ENCODE peak calls at places on chromosomes 7 and 10, in eight cellular contexts. One of them, this sample, is unnamed.

GRCh38 chr10:107336061-107336460 is 171.6 kb upstream of the SORCS1 start:
- DNase-seq in cardiac fibroblast: no peak
- DNase-seq in adipocyte: no peak
- DNase-seq in colonic mucosa: no peak
- DNase-seq in CD4-positive, CD25-positive, alpha-beta regulatory T cell: no peak
- DNase-seq in mucosa of descending colon: no peak
- DNase-seq in choroid plexus epithelial cell: no peak
- DNase-seq in bronchial epithelial cell: no peak
- DNase-seq in this sample: no peak

GRCh38 chr10:62597226-62597625 is 207.3 kb upstream of the ADO start:
- DNase-seq in cardiac fibroblast: no peak
- DNase-seq in adipocyte: peak; percentile 60
- DNase-seq in colonic mucosa: no peak
- DNase-seq in CD4-positive, CD25-positive, alpha-beta regulatory T cell: no peak
- DNase-seq in mucosa of descending colon: no peak
- DNase-seq in choroid plexus epithelial cell: peak; percentile 20
- DNase-seq in bronchial epithelial cell: no peak
- DNase-seq in this sample: no peak

GRCh38 chr7:125074141-125074540 is 144.5 kb upstream of the POT1 start:
- DNase-seq in cardiac fibroblast: no peak
- DNase-seq in adipocyte: no peak
- DNase-seq in colonic mucosa: no peak
- DNase-seq in CD4-positive, CD25-positive, alpha-beta regulatory T cell: no peak
- DNase-seq in mucosa of descending colon: no peak
- DNase-seq in choroid plexus epithelial cell: no peak
- DNase-seq in bronchial epithelial cell: peak; percentile 81
- DNase-seq in this sample: no peak

GRCh38 chr7:38169862-38170261 is 8.2 kb upstream of the STARD3NL start:
- DNase-seq in cardiac fibroblast: peak; percentile 71
- DNase-seq in adipocyte: peak; percentile 81
- DNase-seq in colonic mucosa: peak; percentile 31
- DNase-seq in CD4-positive, CD25-positive, alpha-beta regulatory T cell: no peak
- DNase-seq in mucosa of descending colon: no peak
- DNase-seq in choroid plexus epithelial cell: peak; percentile 88
- DNase-seq in bronchial epithelial cell: peak; percentile 57
- DNase-seq in this sample: no peak

GRCh38 chr10:33265621-33266020 is 68.8 kb downstream of the NRP1 start:
- DNase-seq in cardiac fibroblast: no peak
- DNase-seq in adipocyte: no peak
- DNase-seq in colonic mucosa: peak; percentile 66
- DNase-seq in CD4-positive, CD25-positive, alpha-beta regulatory T cell: no peak
- DNase-seq in mucosa of descending colon: no peak
- DNase-seq in choroid plexus epithelial cell: no peak
- DNase-seq in bronchial epithelial cell: no peak
- DNase-seq in this sample: peak; percentile 35

GRCh38 chr7:55071411-55072188 is 52.8 kb downstream of the EGFR start:
- DNase-seq in cardiac fibroblast: peak; percentile 79
- DNase-seq in adipocyte: peak; percentile 58
- DNase-seq in colonic mucosa: no peak
- DNase-seq in CD4-positive, CD25-positive, alpha-beta regulatory T cell: no peak
- DNase-seq in mucosa of descending colon: no peak
- DNase-seq in choroid plexus epithelial cell: peak; percentile 77
- DNase-seq in bronchial epithelial cell: no peak
- DNase-seq in this sample: no peak

GRCh38 chr10:61944445-61945123 is 43.1 kb downstream of the ARID5B start:
- DNase-seq in cardiac fibroblast: no peak
- DNase-seq in adipocyte: no peak
- DNase-seq in colonic mucosa: no peak
- DNase-seq in CD4-positive, CD25-positive, alpha-beta regulatory T cell: no peak
- DNase-seq in mucosa of descending colon: no peak
- DNase-seq in choroid plexus epithelial cell: no peak
- DNase-seq in bronchial epithelial cell: no peak
- DNase-seq in this sample: no peak

GRCh38 chr10:7788640-7789335 is 811 bp downstream of the ATP5F1C start:
- DNase-seq in cardiac fibroblast: peak; percentile 44
- DNase-seq in adipocyte: peak; percentile 38
- DNase-seq in colonic mucosa: peak; percentile 49
- DNase-seq in CD4-positive, CD25-positive, alpha-beta regulatory T cell: no peak
- DNase-seq in mucosa of descending colon: no peak
- DNase-seq in choroid plexus epithelial cell: peak; percentile 56
- DNase-seq in bronchial epithelial cell: peak; percentile 28
- DNase-seq in this sample: peak; percentile 36

GRCh38 chr7:77157446-77157845 is 35.0 kb downstream of the CCDC146 start:
- DNase-seq in cardiac fibroblast: peak; percentile 3
- DNase-seq in adipocyte: peak; percentile 9
- DNase-seq in colonic mucosa: no peak
- DNase-seq in CD4-positive, CD25-positive, alpha-beta regulatory T cell: peak; percentile 1
- DNase-seq in mucosa of descending colon: no peak
- DNase-seq in choroid plexus epithelial cell: no peak
- DNase-seq in bronchial epithelial cell: peak; percentile 33
- DNase-seq in this sample: no peak

GRCh38 chr7:112362053-112362650 is 88.1 kb upstream of the IFRD1 start:
- DNase-seq in cardiac fibroblast: no peak
- DNase-seq in adipocyte: peak; percentile 1
- DNase-seq in colonic mucosa: no peak
- DNase-seq in CD4-positive, CD25-positive, alpha-beta regulatory T cell: no peak
- DNase-seq in mucosa of descending colon: no peak
- DNase-seq in choroid plexus epithelial cell: no peak
- DNase-seq in bronchial epithelial cell: no peak
- DNase-seq in this sample: no peak

GRCh38 chr7:133987582-133987981 is 139.6 kb upstream of the LRGUK start:
- DNase-seq in cardiac fibroblast: no peak
- DNase-seq in adipocyte: no peak
- DNase-seq in colonic mucosa: no peak
- DNase-seq in CD4-positive, CD25-positive, alpha-beta regulatory T cell: no peak
- DNase-seq in mucosa of descending colon: no peak
- DNase-seq in choroid plexus epithelial cell: no peak
- DNase-seq in bronchial epithelial cell: no peak
- DNase-seq in this sample: no peak

GRCh38 chr7:105664816-105665525 is 83.7 kb upstream of the EFCAB10 start:
- DNase-seq in cardiac fibroblast: no peak
- DNase-seq in adipocyte: no peak
- DNase-seq in colonic mucosa: no peak
- DNase-seq in CD4-positive, CD25-positive, alpha-beta regulatory T cell: no peak
- DNase-seq in mucosa of descending colon: no peak
- DNase-seq in choroid plexus epithelial cell: peak; percentile 81
- DNase-seq in bronchial epithelial cell: no peak
- DNase-seq in this sample: no peak

DNA sequence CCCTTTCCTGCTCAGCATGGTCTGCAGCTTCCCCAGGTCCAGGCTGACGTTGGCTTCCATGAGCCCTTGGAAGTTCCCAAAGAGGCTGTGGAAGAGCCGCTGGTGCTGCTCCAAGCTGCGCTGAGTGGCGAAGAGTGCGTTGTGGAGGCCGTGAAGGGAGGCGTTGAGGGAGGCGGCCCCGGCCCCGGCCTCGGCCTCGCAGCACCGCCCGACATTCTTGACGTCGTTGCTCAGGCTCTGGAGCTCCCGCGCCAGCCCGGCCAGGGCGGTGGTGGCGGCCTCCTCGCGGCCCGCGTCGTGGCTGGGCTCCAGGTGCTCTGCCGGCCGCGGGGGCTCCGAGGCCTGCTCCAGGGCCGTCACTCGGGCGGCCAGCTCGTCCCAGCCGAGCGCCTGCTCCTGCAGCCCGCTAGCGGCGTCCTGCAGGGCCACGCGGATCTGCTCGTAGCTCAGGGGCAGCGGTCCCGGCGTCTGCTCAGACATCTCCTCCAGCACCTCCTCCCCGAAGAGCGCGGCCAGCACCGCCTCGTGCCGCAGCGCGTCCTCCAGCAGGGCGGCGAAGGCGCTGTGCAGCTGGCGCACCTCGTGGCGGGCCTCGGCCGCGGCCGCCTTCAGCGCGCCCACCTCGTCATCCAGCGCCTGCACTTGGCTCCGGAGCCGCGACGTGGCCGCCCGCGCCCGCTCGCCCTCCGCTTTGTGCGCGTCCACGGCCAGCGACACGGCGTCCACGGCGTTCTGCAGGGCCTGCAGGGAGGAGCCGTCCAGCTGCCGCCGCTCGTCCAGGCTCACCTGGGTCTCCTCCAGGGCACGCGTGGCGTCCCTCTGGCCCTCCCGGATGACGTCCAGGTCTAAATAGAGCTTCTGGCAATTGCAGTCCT is 14.7 kb downstream of the MMRN2 start:
- DNase-seq in cardiac fibroblast: no peak
- DNase-seq in adipocyte: no peak
- DNase-seq in colonic mucosa: peak; percentile 17
- DNase-seq in CD4-positive, CD25-positive, alpha-beta regulatory T cell: no peak
- DNase-seq in mucosa of descending colon: peak; percentile 52
- DNase-seq in choroid plexus epithelial cell: no peak
- DNase-seq in bronchial epithelial cell: no peak
- DNase-seq in this sample: peak; percentile 23
- H3K4me3 ChIP-seq in cardiac fibroblast: no peak overlapping the region
- H3K4me3 ChIP-seq in adipocyte: no peak overlapping the region
- H3K4me3 ChIP-seq in colonic mucosa: peak overlapping the region; percentile 13
- H3K4me3 ChIP-seq in CD4-positive, CD25-positive, alpha-beta regulatory T cell: no peak overlapping the region
- H3K4me3 ChIP-seq in mucosa of descending colon: no peak overlapping the region
- H3K4me3 ChIP-seq in choroid plexus epithelial cell: peak overlapping the region; percentile 11
- H3K4me3 ChIP-seq in bronchial epithelial cell: no peak overlapping the region
- H3K4me3 ChIP-seq in this sample: peak overlapping the region; percentile 5

GRCh38 chr10:13100349-13101294 is 659 bp downstream of the OPTN start:
- DNase-seq in cardiac fibroblast: peak; percentile 31
- DNase-seq in adipocyte: peak; percentile 68
- DNase-seq in colonic mucosa: peak; percentile 60
- DNase-seq in CD4-positive, CD25-positive, alpha-beta regulatory T cell: peak; percentile 15
- DNase-seq in mucosa of descending colon: peak; percentile 72
- DNase-seq in choroid plexus epithelial cell: peak; percentile 42
- DNase-seq in bronchial epithelial cell: peak; percentile 37
- DNase-seq in this sample: peak; percentile 32
- H3K4me3 ChIP-seq in cardiac fibroblast: peak overlapping the region; percentile 89
- H3K4me3 ChIP-seq in adipocyte: peak overlapping the region; percentile 94
- H3K4me3 ChIP-seq in colonic mucosa: peak overlapping the region; percentile 76
- H3K4me3 ChIP-seq in CD4-positive, CD25-positive, alpha-beta regulatory T cell: peak overlapping the region; percentile 90
- H3K4me3 ChIP-seq in mucosa of descending colon: peak overlapping the region; percentile 99
- H3K4me3 ChIP-seq in choroid plexus epithelial cell: peak overlapping the region; percentile 95
- H3K4me3 ChIP-seq in bronchial epithelial cell: peak overlapping the region; percentile 90
- H3K4me3 ChIP-seq in this sample: peak overlapping the region; percentile 84

DNA sequence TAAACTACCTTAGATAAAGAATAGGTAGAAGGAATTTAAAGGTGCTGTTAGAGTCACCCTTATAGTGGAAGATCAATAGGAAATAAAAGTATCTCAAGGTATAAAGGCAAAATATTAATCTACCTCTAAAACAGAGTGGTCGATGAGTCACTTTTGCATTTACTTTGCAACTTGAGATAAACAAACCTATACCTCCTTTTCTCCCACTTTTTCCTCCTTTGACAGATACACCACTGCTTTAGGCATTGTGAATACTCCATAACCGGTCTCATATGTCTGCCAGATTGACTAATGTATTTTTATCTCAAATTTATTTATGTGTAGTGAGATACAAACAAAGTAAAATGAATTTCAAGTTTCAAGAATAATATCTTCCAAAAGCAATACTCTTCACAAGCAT is 193.5 kb downstream of the SKAP2 start:
- DNase-seq in cardiac fibroblast: no peak
- DNase-seq in adipocyte: no peak
- DNase-seq in colonic mucosa: no peak
- DNase-seq in CD4-positive, CD25-positive, alpha-beta regulatory T cell: no peak
- DNase-seq in mucosa of descending colon: no peak
- DNase-seq in choroid plexus epithelial cell: no peak
- DNase-seq in bronchial epithelial cell: no peak
- DNase-seq in this sample: no peak
- H3K4me3 ChIP-seq in cardiac fibroblast: no peak overlapping the region
- H3K4me3 ChIP-seq in adipocyte: no peak overlapping the region
- H3K4me3 ChIP-seq in colonic mucosa: no peak overlapping the region
- H3K4me3 ChIP-seq in CD4-positive, CD25-positive, alpha-beta regulatory T cell: no peak overlapping the region
- H3K4me3 ChIP-seq in mucosa of descending colon: no peak overlapping the region
- H3K4me3 ChIP-seq in choroid plexus epithelial cell: no peak overlapping the region
- H3K4me3 ChIP-seq in bronchial epithelial cell: no peak overlapping the region
- H3K4me3 ChIP-seq in this sample: no peak overlapping the region

DNA sequence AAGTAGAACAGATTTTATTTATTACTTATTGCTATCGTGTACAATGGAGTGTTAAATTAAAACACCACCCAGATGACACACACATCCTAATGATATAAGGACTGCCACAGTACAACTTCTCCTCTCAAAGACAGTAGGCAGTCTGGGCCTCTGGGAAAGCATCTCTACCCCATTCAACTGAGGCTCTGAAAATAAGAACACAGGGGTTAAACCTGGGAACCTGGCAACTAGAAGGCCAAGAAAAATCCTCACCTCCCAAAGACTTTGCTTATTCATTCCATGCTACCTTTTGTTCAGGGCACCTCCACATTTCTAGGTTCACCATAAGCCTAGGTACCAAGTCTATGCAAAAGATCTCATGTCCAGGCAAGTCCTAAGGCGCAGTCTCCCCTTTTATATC is 125.4 kb upstream of the FEZF1 start:
- DNase-seq in cardiac fibroblast: no peak
- DNase-seq in adipocyte: no peak
- DNase-seq in colonic mucosa: no peak
- DNase-seq in CD4-positive, CD25-positive, alpha-beta regulatory T cell: no peak
- DNase-seq in mucosa of descending colon: no peak
- DNase-seq in choroid plexus epithelial cell: no peak
- DNase-seq in bronchial epithelial cell: peak; percentile 44
- DNase-seq in this sample: no peak
- H3K4me3 ChIP-seq in cardiac fibroblast: no peak overlapping the region
- H3K4me3 ChIP-seq in adipocyte: no peak overlapping the region
- H3K4me3 ChIP-seq in colonic mucosa: no peak overlapping the region
- H3K4me3 ChIP-seq in CD4-positive, CD25-positive, alpha-beta regulatory T cell: no peak overlapping the region
- H3K4me3 ChIP-seq in mucosa of descending colon: no peak overlapping the region
- H3K4me3 ChIP-seq in choroid plexus epithelial cell: no peak overlapping the region
- H3K4me3 ChIP-seq in bronchial epithelial cell: no peak overlapping the region
- H3K4me3 ChIP-seq in this sample: no peak overlapping the region

DNA sequence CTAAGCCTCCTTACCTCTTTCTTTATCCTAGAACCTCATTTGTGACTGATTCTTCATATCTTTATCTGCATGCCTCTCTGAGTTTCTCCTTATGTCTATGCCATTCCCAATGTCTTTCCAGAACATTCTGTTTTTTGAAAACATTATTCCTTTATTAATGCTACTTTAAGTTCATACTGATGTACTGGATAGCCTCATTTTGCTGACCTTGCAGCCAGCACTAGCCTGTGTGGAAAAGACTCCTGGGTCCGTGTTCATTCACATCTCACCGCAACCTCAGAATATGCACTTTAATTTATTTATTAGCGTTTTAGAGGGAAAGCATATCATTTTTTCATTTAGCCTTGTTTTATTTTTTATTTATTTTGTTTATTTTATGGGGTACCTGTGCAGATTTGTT is 208.1 kb upstream of the NPVF start:
- DNase-seq in cardiac fibroblast: no peak
- DNase-seq in adipocyte: no peak
- DNase-seq in colonic mucosa: no peak
- DNase-seq in CD4-positive, CD25-positive, alpha-beta regulatory T cell: no peak
- DNase-seq in mucosa of descending colon: no peak
- DNase-seq in choroid plexus epithelial cell: no peak
- DNase-seq in bronchial epithelial cell: no peak
- DNase-seq in this sample: no peak
- H3K4me3 ChIP-seq in cardiac fibroblast: no peak overlapping the region
- H3K4me3 ChIP-seq in adipocyte: no peak overlapping the region
- H3K4me3 ChIP-seq in colonic mucosa: no peak overlapping the region
- H3K4me3 ChIP-seq in CD4-positive, CD25-positive, alpha-beta regulatory T cell: no peak overlapping the region
- H3K4me3 ChIP-seq in mucosa of descending colon: no peak overlapping the region
- H3K4me3 ChIP-seq in choroid plexus epithelial cell: no peak overlapping the region
- H3K4me3 ChIP-seq in bronchial epithelial cell: no peak overlapping the region
- H3K4me3 ChIP-seq in this sample: no peak overlapping the region

DNA sequence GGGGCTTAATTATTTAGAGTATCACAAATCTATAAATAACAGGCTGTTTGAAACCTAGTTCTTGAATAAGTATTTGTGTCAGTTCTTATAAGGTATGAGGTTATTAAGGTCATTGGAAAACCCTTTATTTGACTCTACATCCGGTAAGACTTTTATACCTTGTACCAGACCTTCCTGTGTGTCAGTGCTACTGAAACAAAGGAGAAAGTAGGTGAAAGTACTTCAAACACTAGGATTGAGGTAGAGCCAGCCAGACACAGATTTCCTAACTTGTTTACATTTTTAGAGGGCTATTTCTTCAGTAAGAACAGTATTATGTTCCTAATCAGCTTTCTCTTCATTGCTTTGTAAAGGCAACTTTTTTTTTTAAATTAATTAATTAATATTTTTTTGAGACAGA is 93.9 kb downstream of the ZNRF2 start:
- DNase-seq in cardiac fibroblast: no peak
- DNase-seq in adipocyte: no peak
- DNase-seq in colonic mucosa: no peak
- DNase-seq in CD4-positive, CD25-positive, alpha-beta regulatory T cell: no peak
- DNase-seq in mucosa of descending colon: no peak
- DNase-seq in choroid plexus epithelial cell: no peak
- DNase-seq in bronchial epithelial cell: no peak
- DNase-seq in this sample: no peak
- H3K4me3 ChIP-seq in cardiac fibroblast: no peak overlapping the region
- H3K4me3 ChIP-seq in adipocyte: no peak overlapping the region
- H3K4me3 ChIP-seq in colonic mucosa: no peak overlapping the region
- H3K4me3 ChIP-seq in CD4-positive, CD25-positive, alpha-beta regulatory T cell: no peak overlapping the region
- H3K4me3 ChIP-seq in mucosa of descending colon: no peak overlapping the region
- H3K4me3 ChIP-seq in choroid plexus epithelial cell: no peak overlapping the region
- H3K4me3 ChIP-seq in bronchial epithelial cell: no peak overlapping the region
- H3K4me3 ChIP-seq in this sample: no peak overlapping the region